ENCODE peak calls at places on chromosome 2, in seven cellular contexts. L, M, C, D, E, R and T are unnamed samples.

GRCh38 chr2:221822416-221822815 is 250.3 kb upstream of the EPHA4 start:
- DNase-seq in L (no peak), M (no peak), C (no peak), D (no peak), E (no peak), R (no peak), T (no peak)

GRCh38 chr2:144692661-144693060 is 172.7 kb upstream of the ZEB2 start:
- DNase-seq in L (no peak), M (no peak), C (no peak), D (no peak), E (no peak), R (no peak), T (no peak)

GRCh38 chr2:55620123-55620779 is 2.8 kb upstream of the PPP4R3B start:
- DNase-seq in L (no peak), M (peak; percentile 13), C (no peak), D (no peak), E (no peak), R (no peak), T (no peak)

GRCh38 chr2:144331652-144332355 is 188.1 kb downstream of the ZEB2 start:
- DNase-seq in L (peak; percentile 86), M (no peak), C (peak; percentile 81), D (no peak), E (no peak), R (no peak), T (no peak)

GRCh38 chr2:63735263-63735662 is 106.4 kb upstream of the UGP2 start:
- DNase-seq in L (no peak), M (peak; percentile 4), C (no peak), D (no peak), E (no peak), R (no peak), T (no peak)

GRCh38 chr2:196341318-196341841 is 170.0 kb upstream of the STK17B start:
- DNase-seq in L (no peak), M (no peak), C (no peak), D (no peak), E (no peak), R (no peak), T (no peak)

GRCh38 chr2:241005569-241005968 is 7.2 kb downstream of the SNED1 start:
- DNase-seq in L (no peak), M (no peak), C (no peak), D (no peak), E (no peak), R (no peak), T (no peak)

GRCh38 chr2:120503206-120503792 is 157.4 kb downstream of the INHBB start:
- DNase-seq in L (no peak), M (no peak), C (no peak), D (no peak), E (no peak), R (no peak), T (no peak)

GRCh38 chr2:227848586-227848985 is 22.8 kb upstream of the DAW1 start:
- DNase-seq in L (no peak), M (peak; percentile 82), C (no peak), D (no peak), E (no peak), R (no peak), T (no peak)

DNA sequence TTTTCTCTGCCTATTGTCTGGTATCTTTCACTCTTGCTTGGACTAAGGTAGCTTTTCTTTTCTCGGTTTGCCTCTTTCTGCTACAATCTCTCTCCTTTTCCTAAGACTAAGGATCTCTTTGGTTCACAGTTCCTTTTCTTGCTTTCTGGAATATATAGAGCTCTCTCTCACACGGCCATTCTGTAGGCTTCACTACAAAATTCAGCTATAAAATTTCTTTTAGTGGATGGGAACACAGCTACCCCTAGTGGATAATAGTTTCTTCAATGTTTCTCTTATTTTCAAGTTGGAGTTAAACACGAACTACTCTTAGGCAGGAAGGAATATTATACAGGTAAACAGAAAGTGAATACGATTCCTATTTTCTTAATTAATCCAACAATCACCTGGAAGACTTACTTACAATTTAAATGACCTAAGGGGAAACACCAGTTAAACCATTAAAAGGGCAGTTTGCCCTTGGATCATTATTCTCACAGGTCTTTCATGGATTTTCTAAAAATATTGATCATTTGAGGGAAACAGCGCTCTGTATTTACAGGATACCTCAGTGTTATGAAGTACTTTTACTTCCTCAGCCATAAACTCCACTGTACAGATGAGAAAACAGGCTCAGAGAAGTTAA is 140.5 kb downstream of the LRP2 start:
- DNase-seq in L (no peak), M (peak; percentile 3), C (no peak), D (no peak), E (no peak), R (no peak), T (peak; percentile 2)
- H3K4me1 ChIP-seq in L (no peaks in the 10 kb centered on the region), M (no peaks in the 10 kb centered on the region), C (no peaks in the 10 kb centered on the region), D (no peaks in the 10 kb centered on the region), E (no peaks in the 10 kb centered on the region), R (no peaks in the 10 kb centered on the region), T (peaks cover 5% of the 10 kb centered on the region)

GRCh38 chr2:10572693-10573092 is 117.1 kb downstream of the NOL10 start:
- DNase-seq in L (no peak), M (no peak), C (no peak), D (no peak), E (no peak), R (no peak), T (no peak)

GRCh38 chr2:10570076-10570475 is 119.7 kb downstream of the NOL10 start:
- DNase-seq in L (no peak), M (no peak), C (no peak), D (no peak), E (no peak), R (no peak), T (no peak)

GRCh38 chr2:10571673-10572072 is 118.1 kb downstream of the NOL10 start:
- DNase-seq in L (no peak), M (peak; percentile 49), C (no peak), D (no peak), E (no peak), R (no peak), T (no peak)

GRCh38 chr2:10569460-10569859 is 120.3 kb downstream of the NOL10 start:
- DNase-seq in L (no peak), M (no peak), C (no peak), D (no peak), E (no peak), R (no peak), T (no peak)

GRCh38 chr2:10571057-10571456 is 118.7 kb downstream of the NOL10 start:
- DNase-seq in L (no peak), M (no peak), C (no peak), D (no peak), E (no peak), R (no peak), T (no peak)
- H3K36me3 ChIP-seq in L (peaks cover 14% of the 10 kb centered on the region), M (peaks cover 5% of the 10 kb centered on the region), C (peaks cover 57% of the 10 kb centered on the region), D (peaks cover 2% of the 10 kb centered on the region), E (peaks cover 62% of the 10 kb centered on the region), R (peaks cover 26% of the 10 kb centered on the region), T (peaks cover 8% of the 10 kb centered on the region)

GRCh38 chr2:217979151-217979811 is 23.5 kb downstream of the TNS1 start:
- DNase-seq in L (peak; percentile 12), M (no peak), C (no peak), D (no peak), E (no peak), R (peak; percentile 64), T (no peak)
- H3K4me3 ChIP-seq in L (no peak overlapping the region), M (no peak overlapping the region), C (peak overlapping the region; percentile 60), D (peak overlapping the region; percentile 60), E (peak overlapping the region; percentile 61), R (peak overlapping the region; percentile 60), T (no peak overlapping the region)

GRCh38 chr2:105800953-105801635 is 56.4 kb downstream of the NCK2 start:
- DNase-seq in L (no peak), M (no peak), C (no peak), D (no peak), E (no peak), R (no peak), T (no peak)
- H3K4me1 ChIP-seq in L (peaks cover 91% of the 10 kb centered on the region), M (peaks cover 34% of the 10 kb centered on the region), C (peaks cover 61% of the 10 kb centered on the region), D (peaks cover 63% of the 10 kb centered on the region), E (peaks cover 10% of the 10 kb centered on the region), R (peaks cover 53% of the 10 kb centered on the region), T (peaks cover 91% of the 10 kb centered on the region)

GRCh38 chr2:230046491-230046890 is 22.2 kb downstream of the SLC16A14 start:
- DNase-seq in L (no peak), M (no peak), C (no peak), D (no peak), E (no peak), R (no peak), T (no peak)
- H3K36me3 ChIP-seq in L (no peaks in the 10 kb centered on the region), M (no peaks in the 10 kb centered on the region), C (no peaks in the 10 kb centered on the region), D (no peaks in the 10 kb centered on the region), E (no peaks in the 10 kb centered on the region), R (no peaks in the 10 kb centered on the region), T (no peaks in the 10 kb centered on the region)